ENCODE peak calls at places on chromosome 1, in eight cellular contexts. Y, W, B, F, D, Q, S and I are unnamed samples.

GRCh38 chr1:228088586-228089498 is 6.3 kb downstream of the ARF1 start:
- DNase-seq in S (no peak), B (no peak), W (no peak), F (no peak), Q (no peak), D (peak), Y (no peak), I (no peak)

GRCh38 chr1:217425528-217425927 is 205.4 kb downstream of the GPATCH2 start:
- DNase-seq in B (no peak), S (peak), W (no peak), Q (no peak), D (no peak), Y (no peak), F (peak), I (peak)

GRCh38 chr1:6784560-6785317 is 515 bp upstream of the CAMTA1 start:
- DNase-seq in S (peak), Y (peak), B (peak), F (peak), Q (peak), W (peak), D (peak), I (peak)

GRCh38 chr1:202638019-202638887 is 72.0 kb downstream of the SYT2 start:
- DNase-seq in Q (no peak), D (no peak), F (no peak), Y (no peak), B (no peak), W (no peak), S (no peak), I (no peak)

GRCh38 chr1:157505481-157506272 is 46.6 kb downstream of the FCRL5 start:
- DNase-seq in Q (no peak), F (peak), W (peak), Y (peak), B (no peak), D (no peak), S (no peak), I (peak)

GRCh38 chr1:201409440-201409839 is 10.3 kb upstream of the LAD1 start:
- DNase-seq in D (no peak), W (no peak), B (no peak), Q (no peak), F (no peak), S (no peak), Y (no peak), I (no peak)

GRCh38 chr1:21537511-21537931 is 28.3 kb downstream of the ALPL start:
- DNase-seq in S (no peak), W (no peak), Y (no peak), F (no peak), Q (peak), D (peak), B (no peak), I (no peak)

GRCh38 chr1:30572192-30572591 is 151.2 kb downstream of the MATN1 start:
- DNase-seq in D (no peak), Q (no peak), S (no peak), B (no peak), F (no peak), Y (peak), W (no peak), I (no peak)

GRCh38 chr1:218330043-218330623 is 15.0 kb upstream of the TGFB2 start:
- DNase-seq in B (no peak), W (peak), D (no peak), F (no peak), Q (no peak), Y (peak), S (no peak), I (no peak)

GRCh38 chr1:106233511-106233910 is 823.0 kb upstream of the PRMT6 start:
- DNase-seq in B (no peak), D (no peak), Q (no peak), F (no peak), S (no peak), W (no peak), Y (peak), I (no peak)

GRCh38 chr1:22747021-22747734 is 36.5 kb downstream of the EPHB2 start:
- DNase-seq in Y (peak), D (no peak), S (no peak), W (peak), B (no peak), Q (no peak), F (peak), I (no peak)

GRCh38 chr1:210516675-210517459 is 188.2 kb downstream of the HHAT start:
- DNase-seq in F (no peak), B (no peak), Q (no peak), Y (no peak), S (no peak), W (no peak), D (no peak), I (no peak)

GRCh38 chr1:71634159-71634558 is 553.3 kb upstream of the ZRANB2 start:
- DNase-seq in F (no peak), B (no peak), W (no peak), S (no peak), D (no peak), Q (no peak), Y (no peak), I (no peak)

GRCh38 chr1:205452906-205453305 is 2.9 kb downstream of the BLACAT1 start:
- DNase-seq in D (no peak), Q (no peak), Y (no peak), S (no peak), F (no peak), B (no peak), W (no peak), I (no peak)

GRCh38 chr1:29519108-29519507 is 282.8 kb downstream of the PTPRU start:
- DNase-seq in Q (no peak), Y (no peak), S (no peak), F (no peak), W (no peak), D (peak), B (no peak), I (no peak)

GRCh38 chr1:43241352-43241953 is 28.3 kb upstream of the TMEM125 start:
- DNase-seq in Y (peak), Q (no peak), F (no peak), D (no peak), W (peak), B (no peak), S (no peak), I (no peak)

GRCh38 chr1:206772228-206773002 is at the start of gene IL10:
- DNase-seq in S (no peak), D (no peak), B (no peak), Q (no peak), Y (no peak), F (no peak), W (no peak), I (no peak)

GRCh38 chr1:177629526-177629925 is 340.3 kb downstream of the SEC16B start:
- DNase-seq in W (no peak), Y (no peak), S (no peak), Q (no peak), D (no peak), F (no peak), B (no peak), I (no peak)

GRCh38 chr1:179365342-179366092 is at the start of gene AXDND1:
- DNase-seq in D (peak), W (peak), Q (peak), F (peak), B (peak), S (peak), Y (peak), I (peak)

GRCh38 chr1:173205146-173206051 is 1.7 kb downstream of the TNFSF4 start:
- DNase-seq in D (no peak), S (peak), F (peak), Y (peak), W (no peak), B (no peak), Q (no peak), I (no peak)

GRCh38 chr1:208216062-208216461 is 28.1 kb downstream of the PLXNA2 start:
- DNase-seq in F (no peak), Y (peak), B (no peak), Q (no peak), W (peak), S (peak), D (no peak), I (no peak)

GRCh38 chr1:67627906-67628305 is 57.1 kb upstream of the GADD45A start:
- DNase-seq in D (no peak), Q (no peak), W (peak), Y (peak), B (no peak), S (no peak), F (no peak), I (no peak)